ENCODE peak calls at places on chromosomes 2 and 18, in five cellular contexts. One of them, this sample, is unnamed.
A peak's percentile ranks its signal among the peaks of the same experiment; 100 is the strongest.

GRCh38 chr2:74715880-74716279 is 61.8 kb downstream of the SEMA4F start:
- DNase-seq in CD8-positive, alpha-beta T cell: no peak
- DNase-seq in ovary: no peak
- DNase-seq in heart right ventricle: no peak
- DNase-seq in mucosa of descending colon: no peak
- DNase-seq in this sample: no peak

GRCh38 chr2:123791716-123792115 is 233.4 kb upstream of the CNTNAP5 start:
- DNase-seq in CD8-positive, alpha-beta T cell: no peak
- DNase-seq in ovary: no peak
- DNase-seq in mucosa of descending colon: no peak
- DNase-seq in heart right ventricle: no peak
- DNase-seq in this sample: no peak

GRCh38 chr18:54743596-54743995 is 84.7 kb upstream of the RAB27B start:
- DNase-seq in heart right ventricle: no peak
- DNase-seq in mucosa of descending colon: no peak
- DNase-seq in CD8-positive, alpha-beta T cell: no peak
- DNase-seq in ovary: no peak
- DNase-seq in this sample: no peak

GRCh38 chr18:56748698-56749268 is 97.6 kb downstream of the WDR7 start:
- DNase-seq in mucosa of descending colon: peak; percentile 16
- DNase-seq in heart right ventricle: peak; percentile 6
- DNase-seq in CD8-positive, alpha-beta T cell: no peak
- DNase-seq in ovary: no peak
- DNase-seq in this sample: peak; percentile 46

GRCh38 chr18:54926593-54927297 is 32.5 kb downstream of the CCDC68 start:
- DNase-seq in ovary: no peak
- DNase-seq in mucosa of descending colon: no peak
- DNase-seq in CD8-positive, alpha-beta T cell: no peak
- DNase-seq in heart right ventricle: no peak
- DNase-seq in this sample: peak; percentile 76

GRCh38 chr2:235398321-235398720 is 95.5 kb upstream of the AGAP1 start:
- DNase-seq in ovary: no peak
- DNase-seq in heart right ventricle: no peak
- DNase-seq in CD8-positive, alpha-beta T cell: no peak
- DNase-seq in mucosa of descending colon: no peak
- DNase-seq in this sample: peak; percentile 3

GRCh38 chr18:54712315-54712714 is 116.0 kb upstream of the RAB27B start:
- DNase-seq in mucosa of descending colon: peak; percentile 42
- DNase-seq in heart right ventricle: no peak
- DNase-seq in CD8-positive, alpha-beta T cell: no peak
- DNase-seq in ovary: no peak
- DNase-seq in this sample: peak; percentile 92

GRCh38 chr2:20224716-20225293 is at the start of gene SDC1:
- DNase-seq in CD8-positive, alpha-beta T cell: no peak
- DNase-seq in heart right ventricle: no peak
- DNase-seq in ovary: peak; percentile 68
- DNase-seq in mucosa of descending colon: peak; percentile 79
- DNase-seq in this sample: peak; percentile 81

GRCh38 chr2:8376603-8377423 is 305.0 kb upstream of the ID2 start:
- DNase-seq in heart right ventricle: no peak
- DNase-seq in mucosa of descending colon: no peak
- DNase-seq in CD8-positive, alpha-beta T cell: no peak
- DNase-seq in ovary: no peak
- DNase-seq in this sample: no peak

GRCh38 chr2:218166791-218167190 is at the start of gene CXCR1:
- DNase-seq in mucosa of descending colon: no peak
- DNase-seq in CD8-positive, alpha-beta T cell: peak; percentile 42
- DNase-seq in heart right ventricle: no peak
- DNase-seq in ovary: no peak
- DNase-seq in this sample: peak; percentile 74
- H3K4me3 ChIP-seq in mucosa of descending colon: no peak within 1 kb of the TSS
- H3K4me3 ChIP-seq in CD8-positive, alpha-beta T cell: no peak within 1 kb of the TSS
- H3K4me3 ChIP-seq in heart right ventricle: no peak within 1 kb of the TSS
- H3K4me3 ChIP-seq in ovary: no peak within 1 kb of the TSS
- H3K4me3 ChIP-seq in this sample: no peak within 1 kb of the TSS

GRCh38 chr18:48832961-48833700 is 117.6 kb downstream of the SMAD7 start:
- DNase-seq in mucosa of descending colon: peak; percentile 71
- DNase-seq in heart right ventricle: peak; percentile 35
- DNase-seq in ovary: peak; percentile 20
- DNase-seq in CD8-positive, alpha-beta T cell: peak; percentile 16
- DNase-seq in this sample: peak; percentile 76
- TF ChIP-seq CTCF in mucosa of descending colon: no peak
- TF ChIP-seq CTCF in heart right ventricle: no peak
- TF ChIP-seq CTCF in ovary: no peak
- TF ChIP-seq CTCF in CD8-positive, alpha-beta T cell: no peak
- TF ChIP-seq CTCF in this sample: no peak

DNA sequence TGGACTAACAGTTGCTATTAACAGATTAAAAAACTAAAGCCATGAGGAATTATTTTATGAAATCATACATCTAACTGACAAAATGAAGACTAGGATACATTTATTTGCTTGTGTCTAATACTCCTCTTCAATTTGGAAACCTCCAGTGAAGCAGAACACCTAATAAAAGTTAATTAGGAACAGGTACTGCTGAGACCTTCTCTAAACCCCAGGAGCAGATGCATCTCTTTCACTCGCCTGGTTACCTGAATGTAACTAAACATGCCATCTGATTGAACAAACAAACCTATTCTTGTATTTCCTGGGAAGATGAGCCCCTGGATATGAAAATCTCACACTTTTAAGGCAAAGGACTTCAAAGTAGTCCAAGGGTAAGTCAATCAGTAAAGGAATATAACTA is 898.2 kb downstream of the NRXN1 start:
- DNase-seq in mucosa of descending colon: no peak
- DNase-seq in CD8-positive, alpha-beta T cell: no peak
- DNase-seq in heart right ventricle: no peak
- DNase-seq in ovary: no peak
- DNase-seq in this sample: no peak
- H3K4me3 ChIP-seq in mucosa of descending colon: no peak overlapping the region
- H3K4me3 ChIP-seq in CD8-positive, alpha-beta T cell: no peak overlapping the region
- H3K4me3 ChIP-seq in heart right ventricle: no peak overlapping the region
- H3K4me3 ChIP-seq in ovary: no peak overlapping the region
- H3K4me3 ChIP-seq in this sample: no peak overlapping the region

GRCh38 chr2:23563151-23563550 is 178.2 kb downstream of the KLHL29 start:
- DNase-seq in ovary: peak; percentile 40
- DNase-seq in CD8-positive, alpha-beta T cell: no peak
- DNase-seq in heart right ventricle: no peak
- DNase-seq in mucosa of descending colon: no peak
- DNase-seq in this sample: no peak

GRCh38 chr2:23562143-23562542 is 177.2 kb downstream of the KLHL29 start:
- DNase-seq in mucosa of descending colon: no peak
- DNase-seq in heart right ventricle: no peak
- DNase-seq in CD8-positive, alpha-beta T cell: no peak
- DNase-seq in ovary: no peak
- DNase-seq in this sample: no peak

GRCh38 chr2:23564618-23564967 is 179.6 kb downstream of the KLHL29 start:
- DNase-seq in CD8-positive, alpha-beta T cell: no peak
- DNase-seq in heart right ventricle: no peak
- DNase-seq in mucosa of descending colon: no peak
- DNase-seq in ovary: no peak
- DNase-seq in this sample: peak; percentile 47

GRCh38 chr2:23565374-23565773 is 180.4 kb downstream of the KLHL29 start:
- DNase-seq in CD8-positive, alpha-beta T cell: no peak
- DNase-seq in mucosa of descending colon: no peak
- DNase-seq in heart right ventricle: no peak
- DNase-seq in ovary: no peak
- DNase-seq in this sample: no peak

GRCh38 chr2:23563673-23564617 is 179.0 kb downstream of the KLHL29 start:
- DNase-seq in mucosa of descending colon: peak; percentile 11
- DNase-seq in ovary: peak; percentile 75
- DNase-seq in CD8-positive, alpha-beta T cell: no peak
- DNase-seq in heart right ventricle: no peak
- DNase-seq in this sample: peak; percentile 65
- TF ChIP-seq CTCF in mucosa of descending colon: no peak
- TF ChIP-seq CTCF in ovary: no peak
- TF ChIP-seq CTCF in CD8-positive, alpha-beta T cell: no peak
- TF ChIP-seq CTCF in heart right ventricle: no peak
- TF ChIP-seq CTCF in this sample: peak; percentile 24

GRCh38 chr2:46850742-46851141 is 64.9 kb downstream of the MCFD2 start:
- DNase-seq in ovary: peak; percentile 88
- DNase-seq in heart right ventricle: peak; percentile 68
- DNase-seq in CD8-positive, alpha-beta T cell: no peak
- DNase-seq in mucosa of descending colon: peak; percentile 28
- DNase-seq in this sample: peak; percentile 84
- H3K4me3 ChIP-seq in ovary: no peak overlapping the region
- H3K4me3 ChIP-seq in heart right ventricle: no peak overlapping the region
- H3K4me3 ChIP-seq in CD8-positive, alpha-beta T cell: no peak overlapping the region
- H3K4me3 ChIP-seq in mucosa of descending colon: no peak overlapping the region
- H3K4me3 ChIP-seq in this sample: no peak overlapping the region

GRCh38 chr18:21242141-21243040 is at the start of gene GREB1L:
- DNase-seq in mucosa of descending colon: peak; percentile 36
- DNase-seq in ovary: peak; percentile 85
- DNase-seq in heart right ventricle: peak; percentile 42
- DNase-seq in CD8-positive, alpha-beta T cell: no peak
- DNase-seq in this sample: peak; percentile 76
- TF ChIP-seq CTCF in mucosa of descending colon: no peak
- TF ChIP-seq CTCF in ovary: peak; percentile 62
- TF ChIP-seq CTCF in heart right ventricle: peak; percentile 19
- TF ChIP-seq CTCF in CD8-positive, alpha-beta T cell: no peak
- TF ChIP-seq CTCF in this sample: peak; percentile 15

DNA sequence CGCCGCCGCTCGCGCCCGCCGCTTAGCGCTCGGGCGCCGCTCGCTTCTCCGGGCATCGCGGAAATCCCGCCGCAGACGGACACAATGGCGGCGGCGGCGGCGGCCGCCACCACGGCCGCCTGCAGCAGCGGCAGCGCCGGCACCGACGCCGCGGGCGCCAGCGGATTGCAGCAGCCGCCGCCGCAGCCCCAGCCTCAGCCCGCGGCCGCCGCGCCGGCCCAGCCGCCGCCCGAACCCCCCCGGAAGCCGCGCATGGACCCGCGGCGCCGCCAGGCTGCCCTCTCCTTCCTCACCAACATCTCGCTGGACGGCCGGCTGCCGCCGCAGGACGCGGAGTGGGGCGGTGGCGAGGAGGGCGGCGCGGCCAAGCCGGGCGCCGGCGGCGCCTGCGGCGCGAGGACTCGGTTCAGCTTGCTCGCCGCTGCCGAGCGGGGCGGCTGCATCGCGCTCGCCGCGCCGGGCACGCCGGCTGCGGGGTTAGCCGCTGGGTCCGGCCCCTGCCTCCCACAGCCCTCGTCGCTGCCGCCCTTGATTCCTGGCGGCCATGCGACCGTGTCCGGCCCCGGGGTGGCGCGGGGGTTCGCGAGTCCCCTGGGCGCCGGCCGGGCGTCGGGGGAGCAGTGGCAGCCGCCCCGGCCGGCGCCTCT is 517 bp downstream of the CABLES1 start:
- DNase-seq in mucosa of descending colon: peak; percentile 36
- DNase-seq in ovary: peak; percentile 48
- DNase-seq in CD8-positive, alpha-beta T cell: no peak
- DNase-seq in heart right ventricle: no peak
- DNase-seq in this sample: peak; percentile 26
- H3K4me3 ChIP-seq in mucosa of descending colon: peak overlapping the region; percentile 30
- H3K4me3 ChIP-seq in ovary: peak overlapping the region; percentile 56
- H3K4me3 ChIP-seq in CD8-positive, alpha-beta T cell: no peak overlapping the region
- H3K4me3 ChIP-seq in heart right ventricle: peak overlapping the region; percentile 63
- H3K4me3 ChIP-seq in this sample: no peak overlapping the region

GRCh38 chr2:237614151-237614720 is 13.2 kb upstream of the LRRFIP1 start:
- DNase-seq in ovary: no peak
- DNase-seq in CD8-positive, alpha-beta T cell: no peak
- DNase-seq in heart right ventricle: no peak
- DNase-seq in mucosa of descending colon: no peak
- DNase-seq in this sample: no peak
- TF ChIP-seq CTCF in ovary: no peak
- TF ChIP-seq CTCF in CD8-positive, alpha-beta T cell: no peak
- TF ChIP-seq CTCF in heart right ventricle: no peak
- TF ChIP-seq CTCF in mucosa of descending colon: no peak
- TF ChIP-seq CTCF in this sample: no peak